ENCODE peak calls at places on chromosomes 1 and 21, in four cellular contexts. Z, D, C and K are unnamed samples.

GRCh38 chr1:241789061-241789460 is 58.9 kb upstream of the EXO1 start:
- DNase-seq in Z (no peak), D (no peak), C (no peak), K (no peak)

GRCh38 chr1:62688687-62689085 is 500 bp upstream of the DOCK7 start:
- DNase-seq in Z (no peak), D (no peak), C (no peak), K (no peak)

GRCh38 chr21:31316488-31317169 is 27.4 kb downstream of the TIAM1 start:
- DNase-seq in Z (no peak), D (no peak), C (no peak), K (no peak)

GRCh38 chr1:235866207-235866912 is at the start of gene LYST:
- DNase-seq in Z (peak; percentile 45), D (peak; percentile 46), C (peak; percentile 67), K (peak; percentile 50)

GRCh38 chr1:93980320-93980744 is 71.1 kb upstream of the GCLM start:
- DNase-seq in Z (no peak), D (no peak), C (no peak), K (no peak)

GRCh38 chr1:95169544-95169943 is 52.4 kb downstream of the TLCD4 start:
- DNase-seq in Z (no peak), D (no peak), C (no peak), K (no peak)

GRCh38 chr1:185821612-185822385 is 87.6 kb downstream of the HMCN1 start:
- DNase-seq in Z (no peak), D (no peak), C (no peak), K (no peak)

GRCh38 chr1:32878183-32878582 is 7.5 kb upstream of the FNDC5 start:
- DNase-seq in Z (no peak), D (no peak), C (no peak), K (no peak)

GRCh38 chr1:230169454-230170152 is 102.6 kb downstream of the GALNT2 start:
- DNase-seq in Z (no peak), D (peak; percentile 19), C (no peak), K (no peak)

GRCh38 chr21:33971492-33972013 is 55.9 kb upstream of the ATP5PO start:
- DNase-seq in Z (no peak), D (no peak), C (no peak), K (no peak)

GRCh38 chr1:42164551-42165420 is at the start of gene GUCA2A:
- DNase-seq in Z (no peak), D (no peak), C (peak; percentile 76), K (no peak)

GRCh38 chr1:205800470-205800869 is 12.5 kb downstream of the SLC41A1 start:
- DNase-seq in Z (no peak), D (no peak), C (no peak), K (no peak)

GRCh38 chr1:94675373-94675772 is 133.8 kb upstream of the F3 start:
- DNase-seq in Z (no peak), D (no peak), C (no peak), K (no peak)

GRCh38 chr21:43269461-43269860 is 100.7 kb downstream of the CRYAA start:
- DNase-seq in Z (no peak), D (no peak), C (no peak), K (no peak)

GRCh38 chr1:66725885-66726665 is 26.2 kb upstream of the DYNLT5 start:
- DNase-seq in Z (peak; percentile 80), D (peak; percentile 41), C (peak; percentile 21), K (peak; percentile 31)

GRCh38 chr1:91844862-91845528 is 41.0 kb downstream of the TGFBR3 start:
- DNase-seq in Z (peak; percentile 63), D (no peak), C (no peak), K (peak; percentile 26)

GRCh38 chr1:149940427-149940826 is 3.7 kb upstream of the MTMR11 start:
- DNase-seq in Z (no peak), D (no peak), C (no peak), K (no peak)

GRCh38 chr1:230224101-230224927 is 157.3 kb downstream of the GALNT2 start:
- DNase-seq in Z (no peak), D (no peak), C (no peak), K (no peak)

GRCh38 chr1:168455764-168456163 is 88.0 kb downstream of the XCL2 start:
- DNase-seq in Z (no peak), D (no peak), C (no peak), K (no peak)

GRCh38 chr1:215044151-215044550 is 38.4 kb upstream of the KCNK2 start:
- DNase-seq in Z (no peak), D (no peak), C (no peak), K (no peak)

GRCh38 chr1:155694167-155694566 is 5.3 kb downstream of the DAP3 start:
- DNase-seq in Z (no peak), D (no peak), C (no peak), K (no peak)

GRCh38 chr1:48202030-48202752 is 20.3 kb upstream of the SLC5A9 start:
- DNase-seq in Z (peak; percentile 70), D (peak; percentile 65), C (peak; percentile 72), K (peak; percentile 71)

GRCh38 chr1:29145739-29146437 is 22.2 kb upstream of the TMEM200B start:
- DNase-seq in Z (no peak), D (no peak), C (no peak), K (no peak)

GRCh38 chr1:246096356-246096755 is 410.7 kb downstream of the SMYD3 start:
- DNase-seq in Z (no peak), D (no peak), C (no peak), K (no peak)

GRCh38 chr21:34826818-34827217 is 158.0 kb downstream of the CLIC6 start:
- DNase-seq in Z (no peak), D (no peak), C (no peak), K (no peak)

GRCh38 chr1:8047686-8048522 is 21.8 kb upstream of the ERRFI1 start:
- DNase-seq in Z (no peak), D (peak; percentile 42), C (no peak), K (no peak)

GRCh38 chr1:8002329-8003320 is 23.5 kb downstream of the ERRFI1 start:
- DNase-seq in Z (no peak), D (no peak), C (no peak), K (no peak)

GRCh38 chr1:201713093-201713810 is 115.7 kb upstream of the IPO9 start:
- DNase-seq in Z (peak; percentile 97), D (peak; percentile 93), C (peak; percentile 88), K (peak; percentile 99)

GRCh38 chr1:236143104-236143948 is 987 bp downstream of the GPR137B start:
- DNase-seq in Z (no peak), D (no peak), C (no peak), K (no peak)

GRCh38 chr1:245863566-245864184 is 643.4 kb downstream of the SMYD3 start:
- DNase-seq in Z (no peak), D (no peak), C (no peak), K (no peak)

GRCh38 chr1:85578321-85579295 is 2.0 kb upstream of the CCN1 start:
- DNase-seq in Z (no peak), D (no peak), C (no peak), K (no peak)

GRCh38 chr1:185534806-185535205 is 199.4 kb upstream of the HMCN1 start:
- DNase-seq in Z (peak; percentile 30), D (no peak), C (no peak), K (peak; percentile 59)

GRCh38 chr1:234779160-234779538 is 169.2 kb upstream of the IRF2BP2 start:
- DNase-seq in Z (no peak), D (no peak), C (no peak), K (no peak)

GRCh38 chr1:237509748-237510147 is 381.0 kb downstream of the ZP4 start:
- DNase-seq in Z (no peak), D (no peak), C (no peak), K (no peak)

GRCh38 chr1:237503292-237503691 is 387.4 kb downstream of the ZP4 start:
- DNase-seq in Z (no peak), D (no peak), C (no peak), K (no peak)

DNA sequence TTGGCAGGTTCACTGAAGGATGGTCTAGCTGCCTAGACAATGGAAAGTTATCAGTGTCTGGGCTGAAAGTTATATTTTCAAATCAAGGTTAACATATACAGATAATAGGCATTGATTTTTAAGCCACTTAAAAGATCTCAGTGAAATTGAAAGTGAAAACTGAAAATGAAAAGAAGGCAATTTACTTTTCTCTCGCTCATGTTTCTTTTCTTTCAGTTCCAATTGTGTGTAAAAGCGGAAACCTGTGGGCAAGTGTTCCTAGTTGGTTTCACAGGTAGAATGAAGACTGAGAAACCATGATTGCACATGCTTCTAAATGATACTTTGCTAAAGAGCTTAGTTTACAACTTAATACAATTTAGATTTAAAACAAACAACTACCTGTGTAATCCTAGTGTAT is 383.7 kb downstream of the ZP4 start:
- DNase-seq in Z (no peak), D (no peak), C (no peak), K (no peak)
- TF ChIP-seq POLR2A in Z (no peak), D (no peak), C (no peak), K (no peak)

GRCh38 chr1:11059990-11060948 is at the start of gene SRM:
- DNase-seq in Z (peak; percentile 80), D (peak; percentile 92), C (peak; percentile 93), K (peak; percentile 94)
- TF ChIP-seq POLR2A in Z (peak; percentile 85), D (peak; percentile 83), C (peak; percentile 60), K (peak; percentile 80)

DNA sequence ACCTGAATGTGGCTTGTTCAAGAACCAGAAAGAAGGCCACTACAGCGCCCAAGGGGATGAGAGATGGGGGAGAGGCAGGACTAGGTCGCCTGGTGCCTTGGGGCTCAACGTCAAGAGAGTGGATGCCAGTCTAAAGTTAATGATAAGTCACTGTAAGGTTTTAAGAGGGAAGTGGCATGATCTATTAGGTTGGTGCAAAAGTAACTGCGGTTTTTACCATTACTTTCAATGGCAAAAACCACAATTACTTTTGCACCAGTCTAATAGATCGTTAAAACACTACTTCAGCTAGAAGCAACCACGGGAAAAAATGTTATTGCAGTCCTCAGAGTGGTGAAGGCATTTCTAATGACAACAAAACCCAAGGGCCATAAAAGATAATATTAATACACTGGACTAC is 2.6 kb upstream of the GJB3 start:
- DNase-seq in Z (no peak), D (no peak), C (no peak), K (no peak)
- TF ChIP-seq POLR2A in Z (no peak), D (no peak), C (no peak), K (no peak)

DNA sequence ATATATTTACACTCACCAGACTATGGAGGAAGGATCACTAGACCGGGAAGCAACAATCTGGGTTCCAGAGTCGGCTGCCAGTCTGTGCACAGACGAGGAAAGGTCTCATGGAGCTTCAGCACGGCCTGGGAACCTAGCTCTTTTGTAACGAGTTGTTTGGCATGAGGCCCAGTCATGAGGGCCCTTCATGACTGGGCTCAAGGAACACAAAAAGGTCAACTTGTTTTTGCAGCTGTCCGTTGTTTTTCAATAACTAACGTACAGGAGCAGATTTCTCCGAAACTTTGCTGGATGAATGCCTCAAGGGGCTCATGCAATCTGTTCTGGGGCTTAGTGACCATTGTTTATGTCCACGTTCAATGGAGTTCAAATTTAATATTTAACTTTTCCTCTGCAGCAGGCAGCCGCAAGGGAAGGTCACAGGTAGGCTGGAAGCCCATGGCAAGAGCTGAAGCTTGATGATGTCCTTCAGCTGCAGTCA is 5.9 kb upstream of the STUM start:
- DNase-seq in Z (peak; percentile 59), D (peak; percentile 46), C (peak; percentile 57), K (peak; percentile 60)
- TF ChIP-seq POLR2A in Z (no peak), D (no peak), C (no peak), K (no peak)